ENCODE peak calls at places on chromosomes 3 and 15, in six cellular contexts. O is GM12878, I is cardiac fibroblast, M is GM23338, K is skeletal muscle cell, T is fibroblast of lung. U is an unnamed sample.

GRCh38 chr3:59660852-59661624 is 611.2 kb upstream of the CFAP20DC start:
- DNase-seq in O (no peak), I (no peak), M (no peak), K (no peak), T (peak; percentile 30), U (peak; percentile 56)

GRCh38 chr3:10389995-10390394 is 69.1 kb upstream of the SEC13 start:
- DNase-seq in O (peak; percentile 61), I (no peak), M (no peak), K (no peak), T (no peak), U (no peak)

GRCh38 chr3:13233487-13234154 is 160.4 kb upstream of the IQSEC1 start:
- DNase-seq in O (no peak), I (no peak), M (no peak), K (no peak), T (no peak), U (no peak)

GRCh38 chr3:48798998-48799397 is 48.7 kb downstream of the PRKAR2A start:
- DNase-seq in O (no peak), I (peak; percentile 45), M (no peak), K (no peak), T (no peak), U (no peak)

GRCh38 chr3:43894176-43895049 is 203.7 kb downstream of the ABHD5 start:
- DNase-seq in O (no peak), I (peak; percentile 82), M (peak; percentile 85), K (peak; percentile 60), T (peak; percentile 75), U (peak; percentile 38)

GRCh38 chr3:60707452-60708020 is 543.7 kb downstream of the FHIT start:
- DNase-seq in O (no peak), I (no peak), M (no peak), K (no peak), T (peak; percentile 25), U (no peak)

GRCh38 chr3:154730221-154730620 is 300.2 kb upstream of the GPR149 start:
- DNase-seq in O (no peak), I (no peak), M (no peak), K (no peak), T (no peak), U (peak; percentile 16)

GRCh38 chr3:10437272-10437994 is 68.0 kb downstream of the ATP2B2 start:
- DNase-seq in O (peak; percentile 48), I (peak; percentile 10), M (no peak), K (peak; percentile 56), T (peak; percentile 48), U (peak; percentile 3)

GRCh38 chr3:12993623-12994356 is 79.4 kb downstream of the IQSEC1 start:
- DNase-seq in O (no peak), I (no peak), M (peak; percentile 60), K (no peak), T (no peak), U (no peak)

GRCh38 chr3:111173328-111173900 is 101.8 kb downstream of the NECTIN3 start:
- DNase-seq in O (no peak), I (no peak), M (peak; percentile 70), K (peak; percentile 37), T (no peak), U (no peak)

GRCh38 chr3:24503499-24504176 is 9.0 kb upstream of the THRB start:
- DNase-seq in O (no peak), I (no peak), M (no peak), K (no peak), T (no peak), U (no peak)

GRCh38 chr3:74883690-74884089 is 269.2 kb upstream of the CNTN3 start:
- DNase-seq in O (no peak), I (peak; percentile 0), M (peak; percentile 61), K (no peak), T (peak; percentile 8), U (no peak)

GRCh38 chr3:79247367-79248103 is 520.3 kb downstream of the ROBO1 start:
- DNase-seq in O (no peak), I (peak; percentile 60), M (no peak), K (no peak), T (peak; percentile 71), U (peak; percentile 23)

GRCh38 chr15:68440136-68440535 is 8.2 kb upstream of the ITGA11 start:
- DNase-seq in O (no peak), I (no peak), M (no peak), K (no peak), T (no peak), U (no peak)

GRCh38 chr3:140007946-140008692 is 73.1 kb downstream of the CLSTN2 start:
- DNase-seq in O (no peak), I (no peak), M (no peak), K (no peak), T (no peak), U (no peak)

GRCh38 chr3:27323087-27323570 is 46.1 kb downstream of the NEK10 start:
- DNase-seq in O (no peak), I (no peak), M (no peak), K (no peak), T (no peak), U (no peak)

GRCh38 chr3:149538371-149538770 is 63.9 kb downstream of the TM4SF4 start:
- DNase-seq in O (no peak), I (no peak), M (no peak), K (no peak), T (no peak), U (no peak)

GRCh38 chr3:149542375-149543312 is 68.1 kb downstream of the TM4SF4 start:
- DNase-seq in O (no peak), I (no peak), M (no peak), K (no peak), T (no peak), U (no peak)

GRCh38 chr3:149539491-149539890 is 65.0 kb downstream of the TM4SF4 start:
- DNase-seq in O (no peak), I (no peak), M (no peak), K (no peak), T (no peak), U (no peak)

GRCh38 chr3:149536429-149536828 is 61.9 kb downstream of the TM4SF4 start:
- DNase-seq in O (no peak), I (peak; percentile 73), M (peak; percentile 78), K (no peak), T (peak; percentile 39), U (peak; percentile 44)

GRCh38 chr3:149541091-149541491 is 66.6 kb downstream of the TM4SF4 start:
- DNase-seq in O (no peak), I (no peak), M (no peak), K (no peak), T (peak; percentile 26), U (peak; percentile 14)
- H3K4me3 ChIP-seq in O (no peak overlapping the region), I (no peak overlapping the region), M (no peak overlapping the region), K (no peak overlapping the region), T (no peak overlapping the region), U (no peak overlapping the region)

GRCh38 chr3:11566478-11566877 is 77.2 kb downstream of the VGLL4 start:
- DNase-seq in O (no peak), I (no peak), M (no peak), K (no peak), T (no peak), U (no peak)

GRCh38 chr3:11566916-11567315 is 76.8 kb downstream of the VGLL4 start:
- DNase-seq in O (no peak), I (no peak), M (peak; percentile 76), K (no peak), T (no peak), U (no peak)

GRCh38 chr3:11568503-11569155 is 75.1 kb downstream of the VGLL4 start:
- DNase-seq in O (no peak), I (peak; percentile 91), M (no peak), K (peak; percentile 86), T (peak; percentile 88), U (peak; percentile 95)

GRCh38 chr3:11569156-11569741 is 74.5 kb downstream of the VGLL4 start:
- DNase-seq in O (no peak), I (no peak), M (no peak), K (no peak), T (no peak), U (no peak)

DNA sequence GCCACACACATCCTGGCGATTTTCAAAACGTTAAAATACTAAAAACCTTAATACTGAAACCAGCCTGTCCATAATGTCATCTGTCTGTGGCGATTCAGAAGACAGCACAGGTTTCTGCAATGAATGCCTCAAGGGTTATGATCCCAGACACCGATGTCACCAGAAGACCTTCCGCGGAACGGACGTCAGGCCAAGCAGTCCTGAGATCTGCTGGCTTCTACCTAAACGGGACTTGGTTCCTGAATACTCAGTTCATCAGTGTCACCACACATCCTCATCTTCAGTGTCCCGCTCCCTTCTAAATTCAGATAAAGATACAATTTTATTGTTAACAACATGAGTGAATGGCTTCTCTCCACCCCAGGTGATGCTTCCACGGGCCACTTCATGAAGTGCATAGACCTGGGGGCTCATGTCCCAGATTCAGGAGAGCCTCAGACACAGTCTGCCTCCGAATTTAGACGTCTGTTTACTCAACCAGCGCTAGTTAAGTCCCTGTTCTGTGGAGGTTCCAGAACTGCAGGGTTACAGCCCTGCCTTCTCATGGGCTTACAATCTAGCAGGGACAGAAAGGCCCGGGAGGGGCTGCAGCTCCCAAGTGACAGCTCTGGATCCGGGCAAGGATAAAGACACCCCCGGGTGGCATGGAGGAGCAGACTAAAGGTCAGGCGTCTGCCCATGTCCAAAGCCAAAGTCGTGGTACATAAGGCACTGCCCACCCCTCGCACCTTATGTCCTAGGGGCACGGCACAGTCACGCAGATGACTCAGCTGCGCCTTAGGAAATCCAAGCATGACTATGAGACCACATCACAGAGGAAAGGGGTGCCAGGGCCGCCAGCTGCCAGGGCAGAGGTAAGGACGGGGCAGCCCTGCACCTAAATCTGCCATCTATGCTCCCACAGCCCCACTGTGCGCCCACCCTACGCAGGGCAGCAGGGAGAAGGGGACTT is 75.9 kb downstream of the VGLL4 start:
- DNase-seq in O (no peak), I (peak; percentile 77), M (no peak), K (peak; percentile 56), T (peak; percentile 81), U (peak; percentile 87)
- H3K4me3 ChIP-seq in O (no peak overlapping the region), I (peak overlapping the region; percentile 32), M (no peak overlapping the region), K (peak overlapping the region; percentile 29), T (no peak overlapping the region), U (peak overlapping the region; percentile 43)

GRCh38 chr15:59252137-59252536 is 45.5 kb downstream of the LDHAL6B start:
- DNase-seq in O (no peak), I (no peak), M (no peak), K (no peak), T (no peak), U (no peak)
- H3K4me3 ChIP-seq in O (peak overlapping the region; percentile 24), I (no peak overlapping the region), M (no peak overlapping the region), K (no peak overlapping the region), T (no peak overlapping the region), U (no peak overlapping the region)

GRCh38 chr15:66938114-66938830 is 127.1 kb upstream of the SMAD3 start:
- DNase-seq in O (no peak), I (peak; percentile 20), M (peak; percentile 20), K (no peak), T (no peak), U (no peak)

GRCh38 chr15:66936115-66936863 is 129.1 kb upstream of the SMAD3 start:
- DNase-seq in O (no peak), I (peak; percentile 73), M (no peak), K (no peak), T (peak; percentile 85), U (peak; percentile 76)

GRCh38 chr15:66937588-66937987 is 127.8 kb upstream of the SMAD3 start:
- DNase-seq in O (no peak), I (no peak), M (no peak), K (no peak), T (no peak), U (no peak)

GRCh38 chr15:66935688-66936087 is 129.7 kb upstream of the SMAD3 start:
- DNase-seq in O (no peak), I (no peak), M (no peak), K (no peak), T (no peak), U (no peak)

DNA sequence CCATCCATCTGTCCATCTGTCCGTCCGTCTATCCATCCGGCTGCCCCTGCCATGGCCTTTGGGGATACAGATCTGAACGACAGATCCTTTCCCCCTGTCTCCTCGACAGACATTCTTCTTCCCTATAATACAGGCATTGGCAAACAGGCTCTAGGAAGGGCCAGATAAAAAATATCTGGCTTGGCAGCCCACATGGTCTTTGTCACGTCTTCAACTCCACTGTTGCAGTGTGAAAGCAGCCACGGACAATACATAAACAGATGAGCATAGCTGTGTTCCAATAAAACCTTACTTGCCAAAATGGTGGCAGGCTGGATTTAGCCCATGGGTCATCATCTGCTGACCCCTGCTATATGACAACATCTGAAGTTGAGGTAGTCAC is 128.5 kb upstream of the SMAD3 start:
- DNase-seq in O (no peak), I (peak; percentile 43), M (no peak), K (no peak), T (no peak), U (no peak)
- H3K4me3 ChIP-seq in O (no peak overlapping the region), I (peak overlapping the region; percentile 33), M (no peak overlapping the region), K (peak overlapping the region; percentile 31), T (peak overlapping the region; percentile 36), U (peak overlapping the region; percentile 53)